ENCODE peak calls at places on chromosomes 11 and 22, in seven cellular contexts. One of them, this sample, is unnamed. For H3K4me1, the result is how much of the 10 kb centered on the place peaks cover.

GRCh38 chr22:42177891-42178336 is 47.3 kb upstream of the CYP2D6 start:
- DNase-seq in HCT116: no peak
- DNase-seq in GM12878: no peak
- DNase-seq in HepG2: no peak
- DNase-seq in SK-N-SH: no peak
- DNase-seq in K562: no peak
- DNase-seq in H1: no peak
- DNase-seq in this sample: no peak

GRCh38 chr11:15038963-15039362 is 34.4 kb upstream of the CALCB start:
- DNase-seq in HCT116: peak
- DNase-seq in GM12878: no peak
- DNase-seq in HepG2: no peak
- DNase-seq in SK-N-SH: peak
- DNase-seq in K562: no peak
- DNase-seq in H1: no peak
- DNase-seq in this sample: no peak

GRCh38 chr11:106761240-106761639 is 257.0 kb downstream of the GUCY1A2 start:
- DNase-seq in HCT116: no peak
- DNase-seq in GM12878: no peak
- DNase-seq in HepG2: no peak
- DNase-seq in SK-N-SH: no peak
- DNase-seq in K562: no peak
- DNase-seq in H1: no peak
- DNase-seq in this sample: no peak

GRCh38 chr11:72758304-72758689 is 6.1 kb upstream of the ARAP1 start:
- DNase-seq in HCT116: no peak
- DNase-seq in GM12878: no peak
- DNase-seq in HepG2: no peak
- DNase-seq in SK-N-SH: no peak
- DNase-seq in K562: peak
- DNase-seq in H1: no peak
- DNase-seq in this sample: no peak

GRCh38 chr22:34620832-34621231 is 445.1 kb upstream of the ISX start:
- DNase-seq in HCT116: no peak
- DNase-seq in GM12878: no peak
- DNase-seq in HepG2: no peak
- DNase-seq in SK-N-SH: no peak
- DNase-seq in K562: no peak
- DNase-seq in H1: no peak
- DNase-seq in this sample: no peak

GRCh38 chr22:42745118-42745517 is 24.4 kb upstream of the A4GALT start:
- DNase-seq in HCT116: no peak
- DNase-seq in GM12878: no peak
- DNase-seq in HepG2: no peak
- DNase-seq in SK-N-SH: no peak
- DNase-seq in K562: no peak
- DNase-seq in H1: no peak
- DNase-seq in this sample: no peak

GRCh38 chr11:68355471-68355870 is 43.1 kb downstream of the LRP5 start:
- DNase-seq in HCT116: no peak
- DNase-seq in GM12878: no peak
- DNase-seq in HepG2: no peak
- DNase-seq in SK-N-SH: no peak
- DNase-seq in K562: no peak
- DNase-seq in H1: no peak
- DNase-seq in this sample: no peak

GRCh38 chr22:42994917-42995562 is 19.9 kb downstream of the PACSIN2 start:
- DNase-seq in HCT116: no peak
- DNase-seq in GM12878: peak
- DNase-seq in HepG2: peak
- DNase-seq in SK-N-SH: no peak
- DNase-seq in K562: no peak
- DNase-seq in H1: no peak
- DNase-seq in this sample: no peak

GRCh38 chr11:18705651-18706281 is 7.2 kb downstream of the TMEM86A start:
- DNase-seq in HCT116: no peak
- DNase-seq in GM12878: no peak
- DNase-seq in HepG2: no peak
- DNase-seq in SK-N-SH: peak
- DNase-seq in K562: no peak
- DNase-seq in H1: no peak
- DNase-seq in this sample: no peak

GRCh38 chr11:48109046-48109666 is 107.5 kb upstream of the OR4B1 start:
- DNase-seq in HCT116: peak
- DNase-seq in GM12878: no peak
- DNase-seq in HepG2: peak
- DNase-seq in SK-N-SH: no peak
- DNase-seq in K562: peak
- DNase-seq in H1: no peak
- DNase-seq in this sample: no peak

GRCh38 chr22:27100789-27101188 is 443.4 kb downstream of the MIAT start:
- DNase-seq in HCT116: no peak
- DNase-seq in GM12878: no peak
- DNase-seq in HepG2: no peak
- DNase-seq in SK-N-SH: peak
- DNase-seq in K562: no peak
- DNase-seq in H1: no peak
- DNase-seq in this sample: peak

GRCh38 chr22:24230911-24231656 is 13.8 kb downstream of the GGT5 start:
- DNase-seq in HCT116: no peak
- DNase-seq in GM12878: no peak
- DNase-seq in HepG2: no peak
- DNase-seq in SK-N-SH: peak
- DNase-seq in K562: peak
- DNase-seq in H1: peak
- DNase-seq in this sample: peak

GRCh38 chr22:23812378-23812777 is 25.6 kb downstream of the SMARCB1 start:
- DNase-seq in HCT116: no peak
- DNase-seq in GM12878: no peak
- DNase-seq in HepG2: no peak
- DNase-seq in SK-N-SH: no peak
- DNase-seq in K562: no peak
- DNase-seq in H1: no peak
- DNase-seq in this sample: no peak

GRCh38 chr11:639324-639977 is 2.4 kb downstream of the DRD4 start:
- DNase-seq in HCT116: no peak
- DNase-seq in GM12878: no peak
- DNase-seq in HepG2: no peak
- DNase-seq in SK-N-SH: peak
- DNase-seq in K562: no peak
- DNase-seq in H1: no peak
- DNase-seq in this sample: no peak

GRCh38 chr22:45896153-45896951 is 80.6 kb downstream of the WNT7B start:
- DNase-seq in HCT116: no peak
- DNase-seq in GM12878: no peak
- DNase-seq in HepG2: no peak
- DNase-seq in SK-N-SH: no peak
- DNase-seq in K562: no peak
- DNase-seq in H1: no peak
- DNase-seq in this sample: no peak

GRCh38 chr11:44267366-44268072 is 42.4 kb downstream of the ALX4 start:
- DNase-seq in HCT116: no peak
- DNase-seq in GM12878: no peak
- DNase-seq in HepG2: no peak
- DNase-seq in SK-N-SH: no peak
- DNase-seq in K562: peak
- DNase-seq in H1: no peak
- DNase-seq in this sample: no peak

GRCh38 chr22:47207846-47208554 is 445.6 kb downstream of the TBC1D22A start:
- DNase-seq in HCT116: no peak
- DNase-seq in GM12878: no peak
- DNase-seq in HepG2: no peak
- DNase-seq in SK-N-SH: no peak
- DNase-seq in K562: no peak
- DNase-seq in H1: no peak
- DNase-seq in this sample: no peak

GRCh38 chr11:1842149-1843097 is 3.6 kb downstream of the TNNI2 start:
- DNase-seq in HCT116: no peak
- DNase-seq in GM12878: no peak
- DNase-seq in HepG2: peak
- DNase-seq in SK-N-SH: no peak
- DNase-seq in K562: peak
- DNase-seq in H1: no peak
- DNase-seq in this sample: no peak

GRCh38 chr11:47991266-47991830 is 11.0 kb downstream of the PTPRJ start:
- DNase-seq in HCT116: no peak
- DNase-seq in GM12878: no peak
- DNase-seq in HepG2: no peak
- DNase-seq in SK-N-SH: no peak
- DNase-seq in K562: peak
- DNase-seq in H1: no peak
- DNase-seq in this sample: no peak

GRCh38 chr11:92026664-92027063 is 198.0 kb upstream of the FAT3 start:
- DNase-seq in HCT116: no peak
- DNase-seq in GM12878: no peak
- DNase-seq in HepG2: no peak
- DNase-seq in SK-N-SH: no peak
- DNase-seq in K562: no peak
- DNase-seq in H1: no peak
- DNase-seq in this sample: no peak

GRCh38 chr11:121420398-121420797 is 31.7 kb upstream of the SORL1 start:
- DNase-seq in HCT116: no peak
- DNase-seq in GM12878: no peak
- DNase-seq in HepG2: no peak
- DNase-seq in SK-N-SH: no peak
- DNase-seq in K562: no peak
- DNase-seq in H1: no peak
- DNase-seq in this sample: no peak

GRCh38 chr11:62264004-62264403 is 6.0 kb upstream of the SCGB2A2 start:
- DNase-seq in HCT116: no peak
- DNase-seq in GM12878: no peak
- DNase-seq in HepG2: no peak
- DNase-seq in SK-N-SH: no peak
- DNase-seq in K562: no peak
- DNase-seq in H1: no peak
- DNase-seq in this sample: no peak

GRCh38 chr11:86497310-86497709 is 122.6 kb downstream of the CCDC81 start:
- DNase-seq in HCT116: no peak
- DNase-seq in GM12878: no peak
- DNase-seq in HepG2: no peak
- DNase-seq in SK-N-SH: no peak
- DNase-seq in K562: no peak
- DNase-seq in H1: no peak
- DNase-seq in this sample: no peak

GRCh38 chr11:44471603-44472002 is 93.9 kb upstream of the CD82 start:
- DNase-seq in HCT116: no peak
- DNase-seq in GM12878: no peak
- DNase-seq in HepG2: no peak
- DNase-seq in SK-N-SH: no peak
- DNase-seq in K562: no peak
- DNase-seq in H1: no peak
- DNase-seq in this sample: no peak

GRCh38 chr22:46569055-46569847 is 31.8 kb upstream of the CELSR1 start:
- DNase-seq in HCT116: no peak
- DNase-seq in GM12878: no peak
- DNase-seq in HepG2: no peak
- DNase-seq in SK-N-SH: no peak
- DNase-seq in K562: no peak
- DNase-seq in H1: no peak
- DNase-seq in this sample: no peak

GRCh38 chr11:17145972-17146371 is 61.8 kb downstream of the PIK3C2A start:
- DNase-seq in HCT116: no peak
- DNase-seq in GM12878: no peak
- DNase-seq in HepG2: no peak
- DNase-seq in SK-N-SH: no peak
- DNase-seq in K562: no peak
- DNase-seq in H1: no peak
- DNase-seq in this sample: no peak

GRCh38 chr11:85725510-85726258 is 39.7 kb upstream of the CCDC89 start:
- DNase-seq in HCT116: peak
- DNase-seq in GM12878: no peak
- DNase-seq in HepG2: no peak
- DNase-seq in SK-N-SH: no peak
- DNase-seq in K562: no peak
- DNase-seq in H1: no peak
- DNase-seq in this sample: no peak

GRCh38 chr11:12516387-12517110 is 139.2 kb downstream of the PARVA start:
- DNase-seq in HCT116: no peak
- DNase-seq in GM12878: no peak
- DNase-seq in HepG2: no peak
- DNase-seq in SK-N-SH: no peak
- DNase-seq in K562: no peak
- DNase-seq in H1: no peak
- DNase-seq in this sample: no peak

GRCh38 chr11:64334764-64335741 is 5.0 kb upstream of the CCDC88B start:
- DNase-seq in HCT116: peak
- DNase-seq in GM12878: peak
- DNase-seq in HepG2: peak
- DNase-seq in SK-N-SH: peak
- DNase-seq in K562: peak
- DNase-seq in H1: no peak
- DNase-seq in this sample: peak
- TF ChIP-seq YY1 in HCT116: peak
- TF ChIP-seq YY1 in GM12878: no peak
- TF ChIP-seq YY1 in HepG2: no peak
- TF ChIP-seq YY1 in SK-N-SH: no peak
- TF ChIP-seq YY1 in K562: peak
- TF ChIP-seq YY1 in H1: no peak
- TF ChIP-seq YY1 in this sample: no peak

GRCh38 chr11:111530091-111530490 is 10.4 kb upstream of the LAYN start:
- DNase-seq in HCT116: no peak
- DNase-seq in GM12878: no peak
- DNase-seq in HepG2: no peak
- DNase-seq in SK-N-SH: no peak
- DNase-seq in K562: no peak
- DNase-seq in H1: no peak
- DNase-seq in this sample: no peak
- H3K4me1 ChIP-seq in HCT116: under half
- H3K4me1 ChIP-seq in GM12878: under half
- H3K4me1 ChIP-seq in HepG2: under half
- H3K4me1 ChIP-seq in SK-N-SH: under half
- H3K4me1 ChIP-seq in K562: under half
- H3K4me1 ChIP-seq in H1: under half
- H3K4me1 ChIP-seq in this sample: under half

GRCh38 chr22:49968831-49969661 is 8.5 kb downstream of the PIM3 start:
- DNase-seq in HCT116: no peak
- DNase-seq in GM12878: no peak
- DNase-seq in HepG2: no peak
- DNase-seq in SK-N-SH: peak
- DNase-seq in K562: no peak
- DNase-seq in H1: no peak
- DNase-seq in this sample: no peak
- TF ChIP-seq YY1 in HCT116: no peak
- TF ChIP-seq YY1 in GM12878: no peak
- TF ChIP-seq YY1 in HepG2: no peak
- TF ChIP-seq YY1 in SK-N-SH: no peak
- TF ChIP-seq YY1 in K562: no peak
- TF ChIP-seq YY1 in H1: no peak
- TF ChIP-seq YY1 in this sample: no peak

GRCh38 chr11:75150079-75150478 is 828 bp upstream of the SLCO2B1 start:
- DNase-seq in HCT116: no peak
- DNase-seq in GM12878: no peak
- DNase-seq in HepG2: no peak
- DNase-seq in SK-N-SH: no peak
- DNase-seq in K562: no peak
- DNase-seq in H1: no peak
- DNase-seq in this sample: no peak
- H3K4me1 ChIP-seq in HCT116: under half
- H3K4me1 ChIP-seq in GM12878: under half
- H3K4me1 ChIP-seq in HepG2: half or more
- H3K4me1 ChIP-seq in SK-N-SH: under half
- H3K4me1 ChIP-seq in K562: under half
- H3K4me1 ChIP-seq in H1: under half
- H3K4me1 ChIP-seq in this sample: under half